ENCODE peak calls at places on chromosomes 7 and 10, in six cellular contexts. One of them, this sample, is unnamed.

GRCh38 chr10:123796736-123797135 is 94.9 kb downstream of the CPXM2 start:
- DNase-seq in endodermal cell: no peak
- DNase-seq in ovary: no peak
- DNase-seq in tibial artery: no peak
- DNase-seq in fibroblast of pulmonary artery: no peak
- DNase-seq in lower lobe of right lung: no peak
- DNase-seq in this sample: no peak

GRCh38 chr7:105829681-105830322 is 46.6 kb downstream of the ATXN7L1 start:
- DNase-seq in ovary: no peak
- DNase-seq in tibial artery: no peak
- DNase-seq in endodermal cell: no peak
- DNase-seq in fibroblast of pulmonary artery: peak
- DNase-seq in lower lobe of right lung: no peak
- DNase-seq in this sample: no peak

GRCh38 chr10:86311176-86311575 is 55.4 kb downstream of the GRID1 start:
- DNase-seq in tibial artery: no peak
- DNase-seq in fibroblast of pulmonary artery: no peak
- DNase-seq in endodermal cell: peak
- DNase-seq in lower lobe of right lung: no peak
- DNase-seq in ovary: no peak
- DNase-seq in this sample: no peak

GRCh38 chr10:1123198-1123597 is 67.0 kb downstream of the WDR37 start:
- DNase-seq in endodermal cell: no peak
- DNase-seq in lower lobe of right lung: no peak
- DNase-seq in ovary: no peak
- DNase-seq in tibial artery: no peak
- DNase-seq in fibroblast of pulmonary artery: peak
- DNase-seq in this sample: no peak

GRCh38 chr7:18927134-18927533 is 190.3 kb downstream of the TWIST1 start:
- DNase-seq in endodermal cell: no peak
- DNase-seq in lower lobe of right lung: no peak
- DNase-seq in ovary: no peak
- DNase-seq in tibial artery: no peak
- DNase-seq in fibroblast of pulmonary artery: peak
- DNase-seq in this sample: peak

GRCh38 chr10:24953350-24954074 is 1.1 kb upstream of the PRTFDC1 start:
- DNase-seq in fibroblast of pulmonary artery: peak
- DNase-seq in ovary: no peak
- DNase-seq in lower lobe of right lung: no peak
- DNase-seq in tibial artery: no peak
- DNase-seq in endodermal cell: peak
- DNase-seq in this sample: peak

GRCh38 chr10:62689712-62690111 is 114.8 kb upstream of the ADO start:
- DNase-seq in tibial artery: no peak
- DNase-seq in endodermal cell: no peak
- DNase-seq in lower lobe of right lung: no peak
- DNase-seq in fibroblast of pulmonary artery: no peak
- DNase-seq in ovary: no peak
- DNase-seq in this sample: no peak

GRCh38 chr10:111116762-111117445 is 40.1 kb downstream of the ADRA2A start:
- DNase-seq in endodermal cell: peak
- DNase-seq in lower lobe of right lung: no peak
- DNase-seq in tibial artery: no peak
- DNase-seq in ovary: no peak
- DNase-seq in fibroblast of pulmonary artery: no peak
- DNase-seq in this sample: no peak

GRCh38 chr7:5693529-5693928 is 87.9 kb downstream of the RNF216 start:
- DNase-seq in fibroblast of pulmonary artery: peak
- DNase-seq in endodermal cell: no peak
- DNase-seq in lower lobe of right lung: no peak
- DNase-seq in tibial artery: peak
- DNase-seq in ovary: no peak
- DNase-seq in this sample: no peak

GRCh38 chr7:81990395-81990794 is 220.5 kb upstream of the HGF start:
- DNase-seq in fibroblast of pulmonary artery: peak
- DNase-seq in tibial artery: no peak
- DNase-seq in lower lobe of right lung: no peak
- DNase-seq in ovary: no peak
- DNase-seq in endodermal cell: no peak
- DNase-seq in this sample: peak

GRCh38 chr7:157318015-157318706 is 18.6 kb upstream of the DNAJB6 start:
- DNase-seq in fibroblast of pulmonary artery: no peak
- DNase-seq in lower lobe of right lung: peak
- DNase-seq in tibial artery: peak
- DNase-seq in endodermal cell: peak
- DNase-seq in ovary: no peak
- DNase-seq in this sample: no peak

GRCh38 chr7:81462672-81463071 is 307.2 kb downstream of the HGF start:
- DNase-seq in endodermal cell: no peak
- DNase-seq in ovary: no peak
- DNase-seq in fibroblast of pulmonary artery: peak
- DNase-seq in lower lobe of right lung: no peak
- DNase-seq in tibial artery: no peak
- DNase-seq in this sample: peak

GRCh38 chr7:15378494-15378893 is 183.3 kb downstream of the AGMO start:
- DNase-seq in ovary: no peak
- DNase-seq in fibroblast of pulmonary artery: no peak
- DNase-seq in endodermal cell: no peak
- DNase-seq in lower lobe of right lung: no peak
- DNase-seq in tibial artery: no peak
- DNase-seq in this sample: no peak

GRCh38 chr10:115094605-115095004 is 1.4 kb downstream of the ATRNL1 start:
- DNase-seq in lower lobe of right lung: no peak
- DNase-seq in ovary: no peak
- DNase-seq in fibroblast of pulmonary artery: no peak
- DNase-seq in tibial artery: no peak
- DNase-seq in endodermal cell: no peak
- DNase-seq in this sample: no peak

GRCh38 chr10:47151880-47152279 is 148.1 kb upstream of the GDF10 start:
- DNase-seq in ovary: no peak
- DNase-seq in lower lobe of right lung: no peak
- DNase-seq in fibroblast of pulmonary artery: no peak
- DNase-seq in tibial artery: no peak
- DNase-seq in endodermal cell: no peak
- DNase-seq in this sample: no peak

GRCh38 chr7:137717811-137718271 is 128.9 kb downstream of the DGKI start:
- DNase-seq in ovary: no peak
- DNase-seq in tibial artery: no peak
- DNase-seq in fibroblast of pulmonary artery: peak
- DNase-seq in endodermal cell: peak
- DNase-seq in lower lobe of right lung: no peak
- DNase-seq in this sample: no peak

GRCh38 chr10:126375926-126376554 is 12.2 kb downstream of the ADAM12 start:
- DNase-seq in fibroblast of pulmonary artery: no peak
- DNase-seq in endodermal cell: no peak
- DNase-seq in ovary: no peak
- DNase-seq in lower lobe of right lung: no peak
- DNase-seq in tibial artery: no peak
- DNase-seq in this sample: no peak

GRCh38 chr10:16297652-16298051 is 139.2 kb upstream of the PTER start:
- DNase-seq in ovary: no peak
- DNase-seq in tibial artery: no peak
- DNase-seq in fibroblast of pulmonary artery: no peak
- DNase-seq in endodermal cell: no peak
- DNase-seq in lower lobe of right lung: no peak
- DNase-seq in this sample: no peak
- TF ChIP-seq CTCF in ovary: no peak
- TF ChIP-seq CTCF in tibial artery: no peak
- TF ChIP-seq CTCF in fibroblast of pulmonary artery: no peak
- TF ChIP-seq CTCF in endodermal cell: no peak
- TF ChIP-seq CTCF in lower lobe of right lung: no peak
- TF ChIP-seq CTCF in this sample: no peak

DNA sequence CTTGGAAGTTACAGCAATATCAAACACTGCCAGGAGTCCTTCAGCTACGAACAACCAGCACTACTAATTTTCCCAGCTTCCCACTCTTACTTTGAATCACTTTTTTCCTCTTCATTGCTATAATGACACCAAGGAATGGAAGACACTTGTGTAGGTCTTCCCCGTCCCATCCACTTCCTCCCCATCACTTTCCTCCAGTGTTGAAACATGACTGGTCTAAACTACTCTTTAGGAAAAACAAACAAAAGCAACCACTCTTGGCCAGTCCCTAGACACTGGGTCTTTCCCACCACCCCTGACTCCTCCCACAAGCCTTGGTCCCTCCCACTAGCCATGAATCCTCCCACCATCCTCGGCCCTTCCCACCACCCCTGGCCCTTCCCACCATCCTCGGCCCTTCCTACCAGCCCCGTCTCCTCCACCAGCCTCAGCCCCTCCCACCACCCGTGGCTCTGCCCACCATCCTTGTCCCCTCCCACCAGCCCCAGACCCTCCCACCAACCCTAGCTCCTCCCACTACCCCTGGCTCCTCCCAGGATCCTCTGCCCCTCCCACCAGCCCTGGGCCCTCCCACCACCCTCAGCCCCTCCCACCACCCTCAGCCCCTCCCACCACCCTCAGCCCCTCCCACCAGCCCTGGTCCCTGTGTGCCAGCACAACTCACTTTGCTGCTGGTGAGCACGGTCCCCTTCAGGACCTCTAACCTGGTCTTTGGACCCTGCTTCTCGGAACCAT is 68.5 kb downstream of the CXCL12 start:
- DNase-seq in fibroblast of pulmonary artery: no peak
- DNase-seq in lower lobe of right lung: no peak
- DNase-seq in endodermal cell: peak
- DNase-seq in tibial artery: no peak
- DNase-seq in ovary: no peak
- DNase-seq in this sample: no peak
- H3K4me3 ChIP-seq in fibroblast of pulmonary artery: no peak
- H3K4me3 ChIP-seq in lower lobe of right lung: no peak
- H3K4me3 ChIP-seq in endodermal cell: no peak
- H3K4me3 ChIP-seq in tibial artery: no peak
- H3K4me3 ChIP-seq in ovary: no peak
- H3K4me3 ChIP-seq in this sample: no peak

GRCh38 chr10:89665302-89665701 is 20.3 kb upstream of the PANK1 start:
- DNase-seq in tibial artery: no peak
- DNase-seq in endodermal cell: no peak
- DNase-seq in fibroblast of pulmonary artery: no peak
- DNase-seq in lower lobe of right lung: no peak
- DNase-seq in ovary: no peak
- DNase-seq in this sample: no peak
- TF ChIP-seq CTCF in tibial artery: no peak
- TF ChIP-seq CTCF in endodermal cell: no peak
- TF ChIP-seq CTCF in fibroblast of pulmonary artery: peak
- TF ChIP-seq CTCF in lower lobe of right lung: no peak
- TF ChIP-seq CTCF in ovary: no peak
- TF ChIP-seq CTCF in this sample: no peak

GRCh38 chr7:108418941-108419340 is 37.3 kb downstream of the NRCAM start:
- DNase-seq in lower lobe of right lung: no peak
- DNase-seq in endodermal cell: no peak
- DNase-seq in fibroblast of pulmonary artery: peak
- DNase-seq in tibial artery: no peak
- DNase-seq in ovary: no peak
- DNase-seq in this sample: no peak

GRCh38 chr7:108417926-108418325 is 38.3 kb downstream of the NRCAM start:
- DNase-seq in lower lobe of right lung: no peak
- DNase-seq in tibial artery: no peak
- DNase-seq in ovary: no peak
- DNase-seq in endodermal cell: no peak
- DNase-seq in fibroblast of pulmonary artery: no peak
- DNase-seq in this sample: no peak

GRCh38 chr7:108419961-108420360 is 36.3 kb downstream of the NRCAM start:
- DNase-seq in endodermal cell: no peak
- DNase-seq in ovary: no peak
- DNase-seq in tibial artery: no peak
- DNase-seq in fibroblast of pulmonary artery: peak
- DNase-seq in lower lobe of right lung: no peak
- DNase-seq in this sample: no peak

GRCh38 chr7:108421720-108422331 is 34.4 kb downstream of the NRCAM start:
- DNase-seq in endodermal cell: no peak
- DNase-seq in fibroblast of pulmonary artery: no peak
- DNase-seq in lower lobe of right lung: no peak
- DNase-seq in tibial artery: no peak
- DNase-seq in ovary: no peak
- DNase-seq in this sample: no peak

DNA sequence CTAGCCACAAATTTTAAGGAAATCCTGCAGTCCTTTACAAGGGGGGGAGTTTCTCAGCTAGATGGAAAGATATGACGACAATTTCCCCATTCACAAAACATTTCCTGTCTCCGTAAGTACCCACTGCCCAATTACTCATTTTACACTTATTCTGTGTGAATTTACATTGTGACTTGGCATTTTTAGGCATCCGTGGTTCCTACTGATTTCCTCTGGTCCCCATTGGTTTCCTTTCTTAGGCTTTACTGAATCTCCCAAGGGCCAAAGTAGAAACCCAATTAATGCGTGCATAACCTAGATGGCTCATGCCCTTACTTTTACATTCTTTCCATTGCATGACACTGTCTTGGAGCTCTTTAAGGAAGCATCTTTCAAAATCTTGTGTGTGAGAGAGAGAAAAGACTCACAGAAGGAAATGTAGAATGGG is 35.7 kb downstream of the NRCAM start:
- DNase-seq in ovary: no peak
- DNase-seq in endodermal cell: no peak
- DNase-seq in lower lobe of right lung: no peak
- DNase-seq in fibroblast of pulmonary artery: peak
- DNase-seq in tibial artery: no peak
- DNase-seq in this sample: no peak
- H3K4me3 ChIP-seq in ovary: no peak
- H3K4me3 ChIP-seq in endodermal cell: no peak
- H3K4me3 ChIP-seq in lower lobe of right lung: no peak
- H3K4me3 ChIP-seq in fibroblast of pulmonary artery: no peak
- H3K4me3 ChIP-seq in tibial artery: no peak
- H3K4me3 ChIP-seq in this sample: no peak

GRCh38 chr10:21010615-21011014 is 113.5 kb upstream of the NEBL start:
- DNase-seq in tibial artery: no peak
- DNase-seq in lower lobe of right lung: no peak
- DNase-seq in fibroblast of pulmonary artery: no peak
- DNase-seq in endodermal cell: no peak
- DNase-seq in ovary: no peak
- DNase-seq in this sample: no peak
- TF ChIP-seq CTCF in tibial artery: no peak
- TF ChIP-seq CTCF in lower lobe of right lung: no peak
- TF ChIP-seq CTCF in fibroblast of pulmonary artery: no peak
- TF ChIP-seq CTCF in endodermal cell: no peak
- TF ChIP-seq CTCF in ovary: no peak
- TF ChIP-seq CTCF in this sample: no peak

DNA sequence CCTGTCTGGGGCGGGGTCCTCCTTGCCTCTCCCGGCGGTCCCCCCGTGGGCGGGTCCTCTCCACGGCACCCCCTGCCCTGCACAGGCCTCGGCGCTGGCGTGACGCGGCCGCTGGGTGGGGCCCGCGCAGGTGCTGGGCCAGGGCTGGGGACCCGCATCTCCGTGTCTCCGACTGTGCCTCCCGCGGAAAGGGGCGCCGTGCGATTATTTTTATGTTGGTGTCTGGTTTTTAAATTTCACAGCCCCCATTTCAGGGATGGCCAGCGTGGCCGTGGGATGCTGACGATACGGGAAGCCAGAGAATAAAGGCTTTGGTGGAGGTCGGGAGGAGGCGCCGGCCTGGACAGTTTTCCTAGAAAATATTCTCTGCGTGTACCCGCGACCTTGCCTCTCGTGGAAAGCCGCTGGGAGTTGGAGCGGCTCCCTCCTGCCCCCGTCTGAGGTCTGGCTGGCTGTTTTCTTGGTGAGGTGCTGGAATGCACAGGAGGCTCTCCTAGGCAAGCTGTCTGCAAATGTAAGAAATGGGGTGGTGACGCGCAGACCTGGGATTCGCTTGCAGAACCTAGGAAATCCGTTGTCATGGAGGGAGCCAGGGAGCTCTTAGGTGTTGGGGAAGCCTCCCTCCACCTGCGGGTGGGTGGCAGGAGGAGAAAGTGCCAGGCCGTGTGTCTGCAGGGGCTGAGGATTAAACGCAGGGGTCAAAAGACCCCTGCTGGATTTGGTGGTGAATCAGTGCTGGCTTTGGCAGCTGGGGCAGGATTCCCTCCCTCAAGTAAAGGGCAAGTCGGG is 28.7 kb upstream of the JAKMIP3 start:
- DNase-seq in endodermal cell: peak
- DNase-seq in tibial artery: no peak
- DNase-seq in lower lobe of right lung: no peak
- DNase-seq in fibroblast of pulmonary artery: no peak
- DNase-seq in ovary: no peak
- DNase-seq in this sample: no peak
- H3K4me3 ChIP-seq in endodermal cell: peak
- H3K4me3 ChIP-seq in tibial artery: peak
- H3K4me3 ChIP-seq in lower lobe of right lung: peak
- H3K4me3 ChIP-seq in fibroblast of pulmonary artery: no peak
- H3K4me3 ChIP-seq in ovary: peak
- H3K4me3 ChIP-seq in this sample: no peak